ENCODE peak calls at places on chromosomes 3 and 15, in four cellular contexts. G is HEK293T, Z is GM12878, X is K562. H is an unnamed sample.

GRCh38 chr3:75737831-75738493 is 47.4 kb downstream of the ZNF717 start:
- DNase-seq in Z (no peak), X (no peak), G (no peak), H (no peak)

GRCh38 chr3:106392905-106393304 is 524.1 kb upstream of the CBLB start:
- DNase-seq in Z (no peak), G (no peak), X (no peak), H (no peak)

GRCh38 chr15:37015025-37015424 is 85.3 kb downstream of the MEIS2 start:
- DNase-seq in Z (no peak), G (no peak), X (no peak), H (no peak)

GRCh38 chr15:29676961-29677402 is 145.3 kb downstream of the TJP1 start:
- DNase-seq in Z (no peak), X (no peak), G (no peak), H (no peak)

GRCh38 chr15:28930476-28931291 is 44.9 kb downstream of the APBA2 start:
- DNase-seq in Z (no peak), G (no peak), X (no peak), H (no peak)

GRCh38 chr15:101578443-101578894 is 73.7 kb downstream of the TM2D3 start:
- DNase-seq in X (no peak), Z (no peak), G (peak; percentile 98), H (peak; percentile 50)

GRCh38 chr3:76470285-76470684 is 569.6 kb upstream of the ROBO2 start:
- DNase-seq in X (no peak), G (no peak), Z (no peak), H (no peak)

GRCh38 chr15:39699531-39700110 is 83.0 kb downstream of the FSIP1 start:
- DNase-seq in X (no peak), G (no peak), Z (no peak), H (no peak)

GRCh38 chr3:156518726-156519125 is 36.2 kb downstream of the SSR3 start:
- DNase-seq in X (no peak), Z (no peak), G (no peak), H (no peak)

GRCh38 chr15:64356443-64357040 is 569 bp upstream of the CSNK1G1 start:
- DNase-seq in Z (no peak), G (no peak), X (no peak), H (peak; percentile 73)

GRCh38 chr3:66066963-66067617 is 28.4 kb upstream of the MAGI1 start:
- DNase-seq in G (no peak), Z (no peak), X (no peak), H (no peak)

GRCh38 chr3:134211797-134212196 is 38.9 kb downstream of the RYK start:
- DNase-seq in Z (no peak), G (peak; percentile 54), X (peak; percentile 32), H (peak; percentile 15)
- TF ChIP-seq FOXK2 in Z (no peak), G (no peak), X (no peak), H (no peak)

DNA sequence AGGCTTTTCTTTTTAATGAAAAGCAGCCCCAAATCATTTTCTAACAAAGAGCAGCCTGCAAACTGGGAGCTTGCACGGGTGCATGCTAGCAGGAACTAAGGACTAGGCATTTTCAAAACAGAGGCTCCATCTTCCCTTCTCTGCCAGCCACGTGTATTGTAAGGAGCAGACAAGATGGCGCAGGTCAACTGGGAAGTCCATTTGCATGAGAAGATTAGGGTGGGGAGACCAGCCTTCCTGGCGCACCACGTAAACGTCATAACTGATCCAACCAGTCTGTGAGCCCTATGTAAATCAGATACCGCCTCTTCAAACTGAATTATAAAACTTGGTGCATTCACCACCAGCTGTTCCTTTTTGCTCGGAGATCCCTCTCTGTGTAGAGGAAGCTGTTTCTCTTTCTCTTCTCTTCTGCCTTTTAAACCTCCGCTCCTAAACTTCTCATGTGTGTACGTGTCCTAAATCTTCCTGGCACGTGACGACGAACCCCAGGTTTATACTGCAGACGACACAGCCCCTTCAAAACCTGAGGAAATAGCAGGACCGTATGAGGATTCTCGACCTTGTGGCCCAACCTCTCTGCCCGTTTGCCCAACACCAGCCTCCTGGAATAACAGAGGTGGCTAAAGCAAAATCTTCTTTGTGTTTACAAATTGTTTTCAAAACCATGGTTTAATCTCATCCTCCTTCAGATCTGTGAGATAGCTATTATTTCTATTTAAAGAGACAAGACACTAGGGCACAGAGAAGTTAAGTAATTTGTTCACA is 26.4 kb upstream of the SLC30A4 start:
- DNase-seq in X (peak; percentile 35), Z (no peak), G (no peak), H (peak; percentile 53)
- TF ChIP-seq FOXK2 in X (no peak), Z (no peak), G (no peak), H (no peak)

GRCh38 chr3:73745429-73746247 is 120.9 kb upstream of the PDZRN3 start:
- DNase-seq in G (no peak), X (no peak), Z (no peak), H (no peak)
- TF ChIP-seq FOXK2 in G (no peak), X (no peak), Z (no peak), H (no peak)

GRCh38 chr3:71185733-71186455 is 397.6 kb downstream of the FOXP1 start:
- DNase-seq in Z (no peak), G (no peak), X (peak; percentile 33), H (no peak)
- TF ChIP-seq FOXK2 in Z (no peak), G (no peak), X (no peak), H (no peak)

GRCh38 chr3:97010881-97011657 is 196.7 kb downstream of the EPHA6 start:
- DNase-seq in Z (no peak), X (no peak), G (no peak), H (no peak)
- TF ChIP-seq FOXK2 in Z (no peak), X (no peak), G (no peak), H (no peak)

GRCh38 chr15:79924379-79924778 is 27.6 kb upstream of the MTHFS start:
- DNase-seq in X (no peak), G (no peak), Z (no peak), H (no peak)

GRCh38 chr15:79919749-79920511 is 23.1 kb upstream of the MTHFS start:
- DNase-seq in Z (no peak), G (no peak), X (no peak), H (no peak)

GRCh38 chr15:79922512-79923067 is 25.8 kb upstream of the MTHFS start:
- DNase-seq in G (no peak), X (no peak), Z (no peak), H (no peak)

GRCh38 chr15:79923515-79924169 is 26.8 kb upstream of the MTHFS start:
- DNase-seq in G (peak; percentile 99), X (peak; percentile 97), Z (peak; percentile 94), H (peak; percentile 93)

DNA sequence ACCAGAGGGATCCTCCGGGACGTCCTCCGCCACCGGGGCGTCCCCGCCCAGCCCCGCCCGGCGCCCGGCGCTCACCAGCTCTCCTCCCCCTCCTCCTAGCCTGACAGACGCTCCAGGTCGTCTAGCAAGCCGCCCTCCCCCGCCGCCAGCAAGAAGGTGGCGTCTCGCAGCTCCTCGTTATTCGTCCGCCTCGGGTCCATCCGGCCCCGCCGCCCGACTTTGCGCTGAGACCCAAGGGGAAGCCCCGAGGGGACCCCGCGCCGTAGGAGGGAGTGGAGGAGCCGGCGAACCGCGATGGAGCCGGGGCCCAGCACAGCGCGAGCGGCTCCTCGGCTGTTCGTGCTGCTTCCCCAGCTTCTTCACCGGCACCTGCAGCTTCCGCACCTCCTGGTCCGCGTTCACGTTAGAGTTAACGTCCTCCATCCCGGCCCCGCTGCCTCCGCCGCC is 26.3 kb upstream of the MTHFS start:
- DNase-seq in G (peak; percentile 73), Z (no peak), X (peak; percentile 84), H (peak; percentile 40)
- TF ChIP-seq FOXK2 in G (no peak), Z (no peak), X (no peak), H (no peak)

GRCh38 chr3:195260286-195260905 is 10.6 kb downstream of the XXYLT1 start:
- DNase-seq in X (no peak), Z (no peak), G (no peak), H (no peak)
- TF ChIP-seq FOXK2 in X (no peak), Z (no peak), G (no peak), H (no peak)

H was measured in HepG2.